ENCODE peak calls at places on chromosome 22, in five cellular contexts. K is ovary, Y is heart left ventricle, X is adrenal gland, W is psoas muscle. C is an unnamed sample.

GRCh38 chr22:26990503-26991189 is 333.3 kb downstream of the MIAT start:
- DNase-seq in K (no peak), Y (no peak), X (no peak), W (no peak), C (no peak)

GRCh38 chr22:44667829-44668189 is 34.2 kb upstream of the PRR5 start:
- DNase-seq in K (no peak), Y (no peak), X (no peak), W (peak), C (no peak)

GRCh38 chr22:45014658-45015057 is 4.9 kb upstream of the PHF21B start:
- DNase-seq in K (no peak), Y (no peak), X (no peak), W (no peak), C (no peak)

GRCh38 chr22:29080061-29080975 is 7.5 kb downstream of the KREMEN1 start:
- DNase-seq in K (no peak), Y (no peak), X (no peak), W (no peak), C (no peak)

GRCh38 chr22:33896801-33897620 is 23.3 kb downstream of the LARGE1 start:
- DNase-seq in K (no peak), Y (no peak), X (peak), W (no peak), C (peak)

GRCh38 chr22:32904044-32904443 is 102.5 kb downstream of the TIMP3 start:
- DNase-seq in K (peak), Y (peak), X (peak), W (no peak), C (peak)

GRCh38 chr22:26065847-26066246 is 103.4 kb upstream of the SEZ6L start:
- DNase-seq in K (no peak), Y (no peak), X (no peak), W (no peak), C (no peak)

GRCh38 chr22:47328550-47329243 is 566.2 kb downstream of the TBC1D22A start:
- DNase-seq in K (peak), Y (no peak), X (peak), W (peak), C (peak)

GRCh38 chr22:21766933-21767462 is 31.4 kb upstream of the YPEL1 start:
- DNase-seq in K (no peak), Y (no peak), X (peak), W (no peak), C (no peak)

GRCh38 chr22:37419916-37420655 is 7.2 kb downstream of the ELFN2 start:
- DNase-seq in K (no peak), Y (no peak), X (no peak), W (no peak), C (no peak)

GRCh38 chr22:41768420-41768819 is 32.1 kb upstream of the CCDC134 start:
- DNase-seq in K (no peak), Y (no peak), X (peak), W (no peak), C (peak)

GRCh38 chr22:36999463-36999862 is 19.8 kb downstream of the TST start:
- DNase-seq in K (no peak), Y (no peak), X (peak), W (no peak), C (no peak)

GRCh38 chr22:41831828-41832552 is 915 bp upstream of the SREBF2 start:
- DNase-seq in K (no peak), Y (no peak), X (no peak), W (no peak), C (no peak)

DNA sequence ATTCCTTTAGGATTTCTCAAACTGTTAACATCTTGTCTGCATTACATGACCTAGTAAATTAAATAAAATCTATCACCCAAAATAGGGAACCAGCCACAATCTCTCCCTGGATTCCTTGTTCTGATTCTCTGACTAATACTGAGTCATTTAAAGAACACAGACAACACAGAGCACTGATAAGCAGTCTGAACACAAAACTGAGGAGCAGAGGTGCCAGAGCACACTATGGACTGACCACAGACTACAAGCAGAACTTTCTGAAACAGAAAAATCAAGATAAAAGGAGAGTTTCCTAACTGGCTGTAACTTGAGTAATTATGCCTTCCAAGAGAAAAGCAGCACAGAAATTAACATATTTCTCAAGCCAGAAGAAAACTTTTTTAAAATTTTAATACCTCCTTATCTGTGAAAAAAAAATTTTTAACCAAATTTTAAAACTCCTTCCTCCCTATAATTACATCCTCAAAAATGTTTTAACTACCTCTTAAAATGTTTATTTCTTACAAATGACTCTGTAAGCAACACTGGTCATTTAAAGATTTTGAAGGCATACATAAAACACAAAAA is 128.9 kb downstream of the SGSM3 start:
- DNase-seq in K (peak), Y (no peak), X (peak), W (no peak), C (peak)
- H3K4me3 ChIP-seq in K (no peak), Y (no peak), X (no peak), W (no peak), C (no peak)

DNA sequence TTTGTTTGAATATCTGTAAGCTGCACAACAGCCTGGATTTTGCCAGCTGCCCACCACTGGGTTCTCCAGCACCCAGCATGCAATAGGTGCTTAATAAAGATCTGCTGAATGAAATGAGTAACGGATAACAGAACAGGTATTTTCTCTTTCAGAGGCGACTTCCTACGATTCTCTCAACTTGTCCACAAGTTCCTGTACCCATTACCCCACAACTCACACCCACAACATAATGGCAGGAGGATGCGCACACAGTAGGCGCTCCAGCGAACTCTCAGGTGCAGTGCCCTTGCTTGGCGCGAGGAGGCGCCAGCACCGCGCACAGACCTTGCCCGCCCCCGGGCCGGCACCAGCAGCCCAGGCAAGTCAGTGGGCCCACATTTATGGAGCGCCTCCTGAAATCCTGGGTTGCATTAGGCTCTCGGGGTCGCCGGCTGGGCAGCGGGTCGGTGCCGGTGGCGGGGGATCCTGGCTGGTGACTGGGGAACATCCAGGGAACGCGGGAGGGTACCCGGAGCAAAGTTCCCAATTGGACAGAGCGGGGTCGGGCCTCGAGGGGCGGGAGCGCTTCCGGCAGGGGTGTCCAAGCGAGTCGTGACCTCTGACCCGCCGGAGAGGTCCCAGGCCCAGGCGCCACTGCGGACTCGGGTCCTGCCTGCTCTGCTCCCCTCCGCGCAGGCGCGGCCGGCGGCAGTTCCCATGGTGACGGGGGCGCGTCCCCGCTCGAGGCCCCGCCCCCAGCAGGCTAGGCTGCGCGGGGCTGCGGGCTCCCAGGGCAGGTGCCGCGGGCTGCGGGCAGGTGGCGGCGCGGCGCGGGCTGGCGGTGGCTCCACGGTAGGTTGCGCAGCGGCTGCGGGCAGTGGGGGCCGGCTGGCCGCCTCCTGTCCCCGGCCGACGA is at the start of gene KIAA1671:
- DNase-seq in K (peak), Y (peak), X (peak), W (peak), C (peak)
- TF ChIP-seq CTCF in K (peak), Y (peak), X (peak), W (peak), C (peak)

DNA sequence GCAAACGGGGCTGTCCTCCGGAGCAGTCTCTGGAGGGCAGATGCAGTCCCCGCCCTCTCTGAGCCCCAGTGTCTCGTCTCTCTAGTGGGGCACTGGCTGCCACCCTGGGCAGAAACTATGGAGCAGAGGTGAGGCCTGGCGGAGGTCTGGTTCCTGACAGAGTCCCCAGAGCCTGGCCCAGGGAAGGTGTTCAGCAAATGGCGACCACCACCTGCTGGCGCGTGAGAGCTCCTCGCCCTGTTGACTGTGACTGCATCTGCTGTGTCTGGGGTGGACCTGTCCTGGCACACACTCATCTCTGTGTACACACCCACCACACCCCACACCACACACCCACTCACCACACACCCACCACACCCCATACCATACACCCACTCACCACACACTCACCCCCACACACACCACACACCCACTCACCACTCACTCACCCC is 18.3 kb upstream of the TTLL12 start:
- DNase-seq in K (no peak), Y (no peak), X (no peak), W (no peak), C (no peak)
- H3K4me3 ChIP-seq in K (no peak), Y (no peak), X (no peak), W (no peak), C (no peak)

DNA sequence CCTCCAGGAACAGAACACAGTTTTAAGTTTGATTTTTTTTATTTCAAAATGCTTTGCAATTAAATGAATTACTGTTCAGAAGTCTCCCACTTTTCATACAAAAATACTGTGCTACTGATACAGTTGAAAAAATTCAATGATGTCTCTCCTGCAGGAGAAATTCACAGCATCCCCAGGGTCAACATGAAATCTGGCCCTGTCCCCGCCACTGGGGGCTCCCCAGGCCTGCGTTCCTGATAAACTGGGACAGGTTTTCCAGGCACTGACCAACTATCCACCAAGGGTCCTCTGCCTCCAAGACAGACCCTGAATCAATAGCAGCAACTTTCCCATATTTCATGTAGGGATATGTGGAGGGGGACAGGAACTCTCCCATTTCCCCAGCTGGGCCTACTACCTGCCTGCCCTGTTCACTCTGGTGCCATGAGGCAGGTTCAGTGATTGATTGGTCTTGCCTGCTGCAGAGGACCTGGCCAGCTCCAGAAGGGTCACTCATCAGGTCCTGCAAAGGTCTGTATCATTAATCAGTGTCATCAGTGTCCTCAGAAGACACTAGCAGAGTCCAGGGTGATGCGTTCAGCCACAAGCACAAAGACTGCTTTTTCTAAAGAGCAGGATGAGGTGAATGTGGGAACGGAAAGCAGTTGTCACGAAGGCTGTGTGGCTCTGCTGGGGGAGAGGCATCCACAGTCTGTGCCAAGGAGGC is 43.4 kb downstream of the PISD start:
- DNase-seq in K (no peak), Y (no peak), X (no peak), W (no peak), C (no peak)
- TF ChIP-seq CTCF in K (no peak), Y (no peak), X (no peak), W (no peak), C (no peak)

GRCh38 chr22:20205464-20205963 is 54.7 kb upstream of the CCDC188 start:
- DNase-seq in K (no peak), Y (no peak), X (no peak), W (no peak), C (no peak)
- H3K4me3 ChIP-seq in K (no peak), Y (no peak), X (no peak), W (peak), C (no peak)

GRCh38 chr22:17563936-17564391 is 666 bp downstream of the SLC25A18 start:
- DNase-seq in K (peak), Y (peak), X (no peak), W (no peak), C (peak)
- TF ChIP-seq CTCF in K (no peak), Y (no peak), X (no peak), W (no peak), C (no peak)

GRCh38 chr22:23847310-23847920 is 8.6 kb upstream of the DERL3 start:
- DNase-seq in K (no peak), Y (no peak), X (no peak), W (peak), C (no peak)

GRCh38 chr22:23849009-23850006 is 8.4 kb upstream of the SLC2A11 start:
- DNase-seq in K (peak), Y (peak), X (peak), W (peak), C (peak)

GRCh38 chr22:23844739-23845202 is 6.0 kb upstream of the DERL3 start:
- DNase-seq in K (no peak), Y (no peak), X (no peak), W (no peak), C (no peak)

GRCh38 chr22:23847991-23848864 is 9.4 kb upstream of the DERL3 start:
- DNase-seq in K (no peak), Y (no peak), X (no peak), W (peak), C (no peak)

GRCh38 chr22:23845661-23846469 is 7.1 kb upstream of the DERL3 start:
- DNase-seq in K (no peak), Y (no peak), X (no peak), W (peak), C (no peak)
- H3K4me3 ChIP-seq in K (no peak), Y (no peak), X (no peak), W (no peak), C (no peak)

DNA sequence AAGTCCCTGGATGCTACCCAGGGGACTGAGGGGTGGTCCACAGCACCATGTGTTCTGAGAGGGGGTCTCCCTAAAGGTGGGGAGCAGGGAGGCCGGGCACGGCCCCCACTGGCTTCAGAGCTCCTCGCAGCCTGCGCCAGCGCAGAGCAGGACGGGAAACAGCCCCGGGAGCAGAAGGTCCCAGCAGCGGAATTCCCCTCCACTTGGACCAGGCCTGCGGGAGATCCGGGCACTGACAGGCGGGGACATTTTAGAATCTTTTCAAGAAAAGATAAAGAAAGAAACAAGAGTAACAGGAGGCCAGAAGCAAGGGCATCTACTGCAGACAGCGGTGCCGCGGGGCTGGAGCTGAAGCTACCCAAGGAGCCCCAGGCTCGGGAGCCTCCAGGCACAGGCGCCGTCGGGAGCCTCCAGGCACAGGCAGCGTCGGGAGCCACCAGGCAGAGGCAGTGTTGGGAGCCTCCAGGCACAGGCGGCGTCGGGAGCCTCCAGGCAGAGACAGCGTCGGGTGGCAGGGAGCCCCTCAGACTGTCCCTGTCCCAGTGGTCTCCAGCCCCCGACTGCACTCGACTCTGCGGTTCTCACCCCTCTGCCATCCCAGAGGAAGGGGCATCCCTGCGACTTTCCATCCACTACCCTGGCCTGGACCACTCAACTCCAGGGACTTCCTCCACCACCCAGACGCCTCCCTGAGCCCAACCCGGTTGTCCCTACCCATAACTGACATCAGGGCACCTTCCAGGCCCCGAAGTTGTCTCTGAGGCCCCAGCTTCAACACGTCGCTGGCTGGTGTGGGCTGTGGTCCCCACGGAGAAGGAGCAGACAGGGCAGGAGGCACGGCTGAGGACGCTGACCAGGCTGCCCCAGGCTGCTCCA is 211.1 kb downstream of the BRD1 start:
- DNase-seq in K (no peak), Y (no peak), X (no peak), W (peak), C (no peak)
- TF ChIP-seq CTCF in K (no peak), Y (no peak), X (no peak), W (no peak), C (no peak)

DNA sequence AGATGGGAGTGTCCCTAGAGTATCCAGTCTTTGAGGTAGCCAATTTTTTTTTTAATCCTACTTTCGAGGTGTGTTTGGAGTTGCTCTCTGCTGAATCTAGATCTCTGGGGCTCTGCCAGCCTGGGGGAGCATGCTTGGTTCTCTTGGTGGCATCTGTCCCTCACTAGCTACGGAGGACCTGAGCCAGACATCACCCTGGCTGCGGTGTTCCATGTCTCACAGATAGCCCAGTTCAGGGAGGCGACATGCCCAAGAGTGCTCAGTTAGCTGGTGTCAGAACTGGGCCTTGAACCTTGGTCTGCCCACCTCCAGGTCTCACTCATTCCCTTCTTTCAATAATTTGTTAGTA is 502 bp downstream of the HMOX1 start:
- DNase-seq in K (no peak), Y (no peak), X (peak), W (no peak), C (no peak)
- H3K4me3 ChIP-seq in K (peak), Y (peak), X (no peak), W (peak), C (peak)

GRCh38 chr22:30694638-30695350 is at the start of gene OSBP2:
- DNase-seq in K (peak), Y (peak), X (peak), W (peak), C (no peak)
- TF ChIP-seq CTCF in K (no peak), Y (no peak), X (peak), W (peak), C (no peak)